ENCODE peak calls at places on chromosomes 1 and 21, in seven cellular contexts. R is DMS153; P is stimulated activated naive CD8-positive, alpha-beta T cell treated with anti-CD3 and anti-CD28 coated beads, Interleukin-15, Interleukin-2, amounts not matched to agents 100 U/mL and 50 U/mL, for 24 hours; M is pancreas; B is effector memory CD8-positive, alpha-beta T cell; F is cardiac fibroblast; I is type B pancreatic cell. U is an unnamed sample.

GRCh38 chr1:110302836-110303235 is 36.3 kb upstream of the RBM15 start:
- DNase-seq in R (no peak), B (no peak), P (no peak), F (no peak), M (no peak), I (no peak), U (no peak)

GRCh38 chr1:228937851-228938247 is 202.6 kb downstream of the RHOU start:
- DNase-seq in I (no peak), R (no peak), F (no peak), M (no peak), B (no peak), P (no peak), U (no peak)

GRCh38 chr21:39071623-39072214 is 111.5 kb downstream of the PSMG1 start:
- DNase-seq in I (no peak), M (no peak), B (no peak), F (peak; percentile 46), P (no peak), R (peak; percentile 26), U (no peak)

GRCh38 chr1:68571499-68571898 is 74.6 kb upstream of the DEPDC1 start:
- DNase-seq in R (no peak), F (peak; percentile 54), B (no peak), P (no peak), I (no peak), M (no peak), U (no peak)

GRCh38 chr1:112359961-112360767 is 35.9 kb upstream of the CTTNBP2NL start:
- DNase-seq in P (no peak), F (peak; percentile 89), R (no peak), I (no peak), B (no peak), M (no peak), U (no peak)

GRCh38 chr1:59026472-59026948 is 242.7 kb upstream of the JUN start:
- DNase-seq in F (peak; percentile 53), I (no peak), M (no peak), B (no peak), P (no peak), R (no peak), U (no peak)

GRCh38 chr1:9448132-9449105 is 90.8 kb upstream of the SLC25A33 start:
- DNase-seq in F (peak; percentile 33), P (no peak), R (no peak), B (no peak), I (no peak), M (no peak), U (no peak)

GRCh38 chr1:151313501-151313900 is 13.7 kb downstream of the PI4KB start:
- DNase-seq in P (no peak), I (no peak), R (no peak), F (peak; percentile 15), M (no peak), B (no peak), U (no peak)

GRCh38 chr1:243819438-243819839 is 30.6 kb downstream of the AKT3 start:
- DNase-seq in F (no peak), P (no peak), B (no peak), R (no peak), I (no peak), M (no peak), U (no peak)

GRCh38 chr1:9798236-9799130 is 25.3 kb downstream of the CLSTN1 start:
- DNase-seq in B (no peak), P (no peak), I (no peak), M (no peak), F (peak; percentile 50), R (no peak), U (no peak)

GRCh38 chr1:102586022-102586421 is 522.3 kb downstream of the COL11A1 start:
- DNase-seq in R (no peak), F (no peak), P (no peak), B (no peak), M (no peak), I (no peak), U (no peak)

GRCh38 chr1:161099090-161099802 is 1.1 kb downstream of the KLHDC9 start:
- DNase-seq in P (no peak), F (no peak), I (no peak), B (no peak), M (no peak), R (no peak), U (no peak)

GRCh38 chr1:189434461-189434860 is 1043.2 kb downstream of the BRINP3 start:
- DNase-seq in F (no peak), M (no peak), R (no peak), P (no peak), B (no peak), I (no peak), U (no peak)

GRCh38 chr1:95084317-95085176 is 11.8 kb upstream of the ALG14 start:
- DNase-seq in R (no peak), M (no peak), I (no peak), P (peak; percentile 8), F (peak; percentile 41), B (peak; percentile 8), U (no peak)

GRCh38 chr1:72438270-72438669 is 155.9 kb upstream of the NEGR1 start:
- DNase-seq in R (no peak), M (no peak), P (no peak), B (no peak), I (no peak), F (peak; percentile 68), U (no peak)

GRCh38 chr21:35342440-35342839 is 293.3 kb upstream of the RUNX1 start:
- DNase-seq in R (no peak), F (no peak), B (no peak), M (no peak), P (peak; percentile 29), I (no peak), U (no peak)

GRCh38 chr1:100794719-100795645 is 75.4 kb downstream of the VCAM1 start:
- DNase-seq in B (no peak), R (no peak), P (no peak), M (no peak), F (peak; percentile 58), I (no peak), U (no peak)

GRCh38 chr1:95497566-95497965 is 263.6 kb downstream of the RWDD3 start:
- DNase-seq in R (no peak), F (no peak), P (no peak), I (no peak), B (no peak), M (no peak), U (no peak)

GRCh38 chr1:27564710-27565649 is 39.0 kb downstream of the AHDC1 start:
- DNase-seq in R (no peak), P (no peak), B (no peak), I (no peak), F (no peak), M (peak; percentile 43), U (no peak)

GRCh38 chr1:176609556-176610408 is 146.8 kb downstream of the PAPPA2 start:
- DNase-seq in R (no peak), P (no peak), F (peak; percentile 13), I (no peak), B (no peak), M (no peak), U (no peak)

GRCh38 chr1:67018574-67018973 is 35.4 kb downstream of the SLC35D1 start:
- DNase-seq in I (no peak), P (no peak), F (no peak), M (no peak), R (no peak), B (no peak), U (no peak)

GRCh38 chr1:209850342-209850979 is 22.7 kb downstream of the UTP25 start:
- DNase-seq in M (no peak), R (peak; percentile 67), I (no peak), B (no peak), F (peak; percentile 97), P (peak; percentile 46), U (no peak)

GRCh38 chr1:95583811-95584210 is 349.8 kb downstream of the RWDD3 start:
- DNase-seq in M (no peak), R (peak; percentile 11), F (no peak), B (no peak), P (no peak), I (no peak), U (no peak)

GRCh38 chr1:37338658-37339057 is 135.7 kb upstream of the ZC3H12A start:
- DNase-seq in I (no peak), F (no peak), B (no peak), P (no peak), M (no peak), R (peak; percentile 84), U (no peak)

GRCh38 chr1:227777156-227777555 is 38.3 kb upstream of the PRSS38 start:
- DNase-seq in B (no peak), R (no peak), P (no peak), M (no peak), F (no peak), I (no peak), U (no peak)

GRCh38 chr1:125119024-125119441 is 3934.3 kb downstream of the SRGAP2C start:
- DNase-seq in M (no peak), F (no peak), I (peak; percentile 58), R (no peak), B (no peak), P (no peak), U (no peak)

GRCh38 chr1:53643881-53644390 is 95.0 kb downstream of the GLIS1 start:
- DNase-seq in I (peak; percentile 53), B (no peak), F (no peak), R (no peak), M (no peak), P (no peak), U (no peak)

GRCh38 chr1:149843302-149844041 is 55.9 kb upstream of the BOLA1 start:
- DNase-seq in R (no peak), I (no peak), P (no peak), F (peak; percentile 25), M (no peak), B (no peak), U (no peak)

GRCh38 chr1:178461676-178462075 is 35.1 kb downstream of the CLEC20A start:
- DNase-seq in M (no peak), I (no peak), P (no peak), R (no peak), F (no peak), B (no peak), U (no peak)